ENCODE peak calls at places on chromosomes 16 and 17, in seven cellular contexts. One of them, this sample, is unnamed.

GRCh38 chr16:68247400-68247799 is 2.2 kb downstream of the PLA2G15 start:
- DNase-seq in foreskin melanocyte: no peak
- DNase-seq in T-helper 2 cell: no peak
- DNase-seq in MG63: no peak
- DNase-seq in activated CD4-positive, alpha-beta T cell treated with anti-CD3 and anti-CD28 coated beads for 48 hours: no peak
- DNase-seq in hepatocyte: no peak
- DNase-seq in nucleus accumbens: no peak
- DNase-seq in this sample: no peak

GRCh38 chr16:11949527-11949926 is 7.7 kb upstream of the NPIPB2 start:
- DNase-seq in foreskin melanocyte: no peak
- DNase-seq in T-helper 2 cell: no peak
- DNase-seq in MG63: peak
- DNase-seq in activated CD4-positive, alpha-beta T cell treated with anti-CD3 and anti-CD28 coated beads for 48 hours: peak
- DNase-seq in hepatocyte: peak
- DNase-seq in nucleus accumbens: peak
- DNase-seq in this sample: peak

GRCh38 chr16:66551362-66551761 is 1.0 kb upstream of the CKLF start:
- DNase-seq in foreskin melanocyte: no peak
- DNase-seq in T-helper 2 cell: peak
- DNase-seq in MG63: peak
- DNase-seq in activated CD4-positive, alpha-beta T cell treated with anti-CD3 and anti-CD28 coated beads for 48 hours: peak
- DNase-seq in hepatocyte: peak
- DNase-seq in nucleus accumbens: no peak
- DNase-seq in this sample: peak

GRCh38 chr17:16987830-16988601 is 16.1 kb upstream of the TNFRSF13B start:
- DNase-seq in foreskin melanocyte: no peak
- DNase-seq in T-helper 2 cell: no peak
- DNase-seq in MG63: peak
- DNase-seq in activated CD4-positive, alpha-beta T cell treated with anti-CD3 and anti-CD28 coated beads for 48 hours: peak
- DNase-seq in hepatocyte: peak
- DNase-seq in nucleus accumbens: peak
- DNase-seq in this sample: peak

GRCh38 chr17:19346351-19347255 is 15.9 kb downstream of the B9D1 start:
- DNase-seq in foreskin melanocyte: no peak
- DNase-seq in T-helper 2 cell: no peak
- DNase-seq in MG63: peak
- DNase-seq in activated CD4-positive, alpha-beta T cell treated with anti-CD3 and anti-CD28 coated beads for 48 hours: no peak
- DNase-seq in hepatocyte: peak
- DNase-seq in nucleus accumbens: no peak
- DNase-seq in this sample: no peak

GRCh38 chr17:44826123-44826790 is 3.8 kb downstream of the GJC1 start:
- DNase-seq in foreskin melanocyte: no peak
- DNase-seq in T-helper 2 cell: no peak
- DNase-seq in MG63: peak
- DNase-seq in activated CD4-positive, alpha-beta T cell treated with anti-CD3 and anti-CD28 coated beads for 48 hours: no peak
- DNase-seq in hepatocyte: no peak
- DNase-seq in nucleus accumbens: no peak
- DNase-seq in this sample: no peak

GRCh38 chr17:4947411-4948165 is 742 bp downstream of the PFN1 start:
- DNase-seq in foreskin melanocyte: peak
- DNase-seq in T-helper 2 cell: peak
- DNase-seq in MG63: peak
- DNase-seq in activated CD4-positive, alpha-beta T cell treated with anti-CD3 and anti-CD28 coated beads for 48 hours: peak
- DNase-seq in hepatocyte: peak
- DNase-seq in nucleus accumbens: peak
- DNase-seq in this sample: peak

GRCh38 chr17:29977836-29978235 is 36.4 kb downstream of the EFCAB5 start:
- DNase-seq in foreskin melanocyte: peak
- DNase-seq in T-helper 2 cell: no peak
- DNase-seq in MG63: peak
- DNase-seq in activated CD4-positive, alpha-beta T cell treated with anti-CD3 and anti-CD28 coated beads for 48 hours: no peak
- DNase-seq in hepatocyte: no peak
- DNase-seq in nucleus accumbens: no peak
- DNase-seq in this sample: no peak

GRCh38 chr16:3465301-3465700 is 21.8 kb downstream of the NAA60 start:
- DNase-seq in foreskin melanocyte: no peak
- DNase-seq in T-helper 2 cell: no peak
- DNase-seq in MG63: no peak
- DNase-seq in activated CD4-positive, alpha-beta T cell treated with anti-CD3 and anti-CD28 coated beads for 48 hours: no peak
- DNase-seq in hepatocyte: no peak
- DNase-seq in nucleus accumbens: no peak
- DNase-seq in this sample: no peak

GRCh38 chr16:76108460-76108859 is 168.7 kb upstream of the CNTNAP4 start:
- DNase-seq in foreskin melanocyte: no peak
- DNase-seq in T-helper 2 cell: no peak
- DNase-seq in MG63: no peak
- DNase-seq in activated CD4-positive, alpha-beta T cell treated with anti-CD3 and anti-CD28 coated beads for 48 hours: no peak
- DNase-seq in hepatocyte: no peak
- DNase-seq in nucleus accumbens: no peak
- DNase-seq in this sample: no peak

GRCh38 chr16:54286330-54287017 is at the start of gene IRX3:
- DNase-seq in foreskin melanocyte: peak
- DNase-seq in T-helper 2 cell: no peak
- DNase-seq in MG63: peak
- DNase-seq in activated CD4-positive, alpha-beta T cell treated with anti-CD3 and anti-CD28 coated beads for 48 hours: no peak
- DNase-seq in hepatocyte: peak
- DNase-seq in nucleus accumbens: no peak
- DNase-seq in this sample: no peak

GRCh38 chr17:44038604-44039007 is 23.8 kb upstream of the TMEM101 start:
- DNase-seq in foreskin melanocyte: no peak
- DNase-seq in T-helper 2 cell: no peak
- DNase-seq in MG63: no peak
- DNase-seq in activated CD4-positive, alpha-beta T cell treated with anti-CD3 and anti-CD28 coated beads for 48 hours: no peak
- DNase-seq in hepatocyte: peak
- DNase-seq in nucleus accumbens: no peak
- DNase-seq in this sample: no peak

GRCh38 chr16:65446441-65446840 is 324.6 kb upstream of the CDH11 start:
- DNase-seq in foreskin melanocyte: no peak
- DNase-seq in T-helper 2 cell: no peak
- DNase-seq in MG63: no peak
- DNase-seq in activated CD4-positive, alpha-beta T cell treated with anti-CD3 and anti-CD28 coated beads for 48 hours: no peak
- DNase-seq in hepatocyte: no peak
- DNase-seq in nucleus accumbens: no peak
- DNase-seq in this sample: no peak

GRCh38 chr16:35295856-35296255 is 1836.4 kb downstream of the TP53TG3F start:
- DNase-seq in foreskin melanocyte: no peak
- DNase-seq in T-helper 2 cell: no peak
- DNase-seq in MG63: no peak
- DNase-seq in activated CD4-positive, alpha-beta T cell treated with anti-CD3 and anti-CD28 coated beads for 48 hours: no peak
- DNase-seq in hepatocyte: no peak
- DNase-seq in nucleus accumbens: no peak
- DNase-seq in this sample: no peak

GRCh38 chr16:79528281-79528680 is 72.3 kb downstream of the MAF start:
- DNase-seq in foreskin melanocyte: no peak
- DNase-seq in T-helper 2 cell: no peak
- DNase-seq in MG63: peak
- DNase-seq in activated CD4-positive, alpha-beta T cell treated with anti-CD3 and anti-CD28 coated beads for 48 hours: no peak
- DNase-seq in hepatocyte: no peak
- DNase-seq in nucleus accumbens: no peak
- DNase-seq in this sample: no peak

GRCh38 chr17:38705803-38706624 is 941 bp downstream of the MLLT6 start:
- DNase-seq in foreskin melanocyte: peak
- DNase-seq in T-helper 2 cell: no peak
- DNase-seq in MG63: peak
- DNase-seq in activated CD4-positive, alpha-beta T cell treated with anti-CD3 and anti-CD28 coated beads for 48 hours: peak
- DNase-seq in hepatocyte: peak
- DNase-seq in nucleus accumbens: no peak
- DNase-seq in this sample: peak